ENCODE peak calls at places on chromosomes 3 and 15, in five cellular contexts. One of them, this sample, is unnamed.

GRCh38 chr15:55202206-55202605 is 5.5 kb upstream of the RSL24D1 start:
- DNase-seq in IMR-90: no peak
- DNase-seq in mammary epithelial cell: no peak
- DNase-seq in AG04450: no peak
- DNase-seq in fibroblast of pulmonary artery: no peak
- DNase-seq in this sample: no peak

GRCh38 chr3:49422379-49423248 is at the start of gene AMT:
- DNase-seq in AG04450: no peak
- DNase-seq in IMR-90: peak
- DNase-seq in fibroblast of pulmonary artery: no peak
- DNase-seq in mammary epithelial cell: no peak
- DNase-seq in this sample: no peak

GRCh38 chr15:43361313-43361903 is 9.4 kb downstream of the ZSCAN29 start:
- DNase-seq in mammary epithelial cell: no peak
- DNase-seq in fibroblast of pulmonary artery: peak
- DNase-seq in IMR-90: no peak
- DNase-seq in AG04450: no peak
- DNase-seq in this sample: no peak

GRCh38 chr15:81171286-81171685 is 25.4 kb upstream of the IL16 start:
- DNase-seq in IMR-90: no peak
- DNase-seq in mammary epithelial cell: no peak
- DNase-seq in fibroblast of pulmonary artery: no peak
- DNase-seq in AG04450: no peak
- DNase-seq in this sample: no peak

GRCh38 chr15:69979269-69979668 is 118.4 kb downstream of the TLE3 start:
- DNase-seq in AG04450: no peak
- DNase-seq in fibroblast of pulmonary artery: no peak
- DNase-seq in IMR-90: peak
- DNase-seq in mammary epithelial cell: peak
- DNase-seq in this sample: no peak

GRCh38 chr15:85600001-85600400 is 194.7 kb downstream of the KLHL25 start:
- DNase-seq in fibroblast of pulmonary artery: no peak
- DNase-seq in IMR-90: no peak
- DNase-seq in AG04450: no peak
- DNase-seq in mammary epithelial cell: no peak
- DNase-seq in this sample: no peak

GRCh38 chr3:102085431-102086226 is 236.3 kb downstream of the NFKBIZ start:
- DNase-seq in IMR-90: peak
- DNase-seq in mammary epithelial cell: no peak
- DNase-seq in AG04450: no peak
- DNase-seq in fibroblast of pulmonary artery: no peak
- DNase-seq in this sample: no peak

GRCh38 chr3:3196148-3196861 is 16.8 kb upstream of the CRBN start:
- DNase-seq in IMR-90: no peak
- DNase-seq in fibroblast of pulmonary artery: peak
- DNase-seq in mammary epithelial cell: no peak
- DNase-seq in AG04450: no peak
- DNase-seq in this sample: no peak

GRCh38 chr3:88640581-88640980 is 466.8 kb upstream of the EPHA3 start:
- DNase-seq in fibroblast of pulmonary artery: no peak
- DNase-seq in AG04450: no peak
- DNase-seq in mammary epithelial cell: no peak
- DNase-seq in IMR-90: no peak
- DNase-seq in this sample: no peak

GRCh38 chr3:139234491-139234890 is 109.3 kb upstream of the MRPS22 start:
- DNase-seq in IMR-90: no peak
- DNase-seq in AG04450: no peak
- DNase-seq in mammary epithelial cell: peak
- DNase-seq in fibroblast of pulmonary artery: no peak
- DNase-seq in this sample: no peak

GRCh38 chr15:98658831-98659699 is 10.7 kb downstream of the IGF1R start:
- DNase-seq in AG04450: no peak
- DNase-seq in mammary epithelial cell: peak
- DNase-seq in fibroblast of pulmonary artery: peak
- DNase-seq in IMR-90: peak
- DNase-seq in this sample: no peak

GRCh38 chr15:90701880-90702630 is 15.1 kb upstream of the BLM start:
- DNase-seq in fibroblast of pulmonary artery: peak
- DNase-seq in AG04450: no peak
- DNase-seq in mammary epithelial cell: no peak
- DNase-seq in IMR-90: no peak
- DNase-seq in this sample: no peak

GRCh38 chr15:99454941-99455795 is 110.6 kb upstream of the MEF2A start:
- DNase-seq in IMR-90: peak
- DNase-seq in mammary epithelial cell: peak
- DNase-seq in fibroblast of pulmonary artery: peak
- DNase-seq in AG04450: peak
- DNase-seq in this sample: peak

GRCh38 chr15:68791431-68792283 is 29.0 kb downstream of the ANP32A start:
- DNase-seq in fibroblast of pulmonary artery: no peak
- DNase-seq in AG04450: no peak
- DNase-seq in IMR-90: no peak
- DNase-seq in mammary epithelial cell: peak
- DNase-seq in this sample: no peak

GRCh38 chr3:147410126-147410517 is 957 bp downstream of the ZIC1 start:
- DNase-seq in mammary epithelial cell: no peak
- DNase-seq in IMR-90: no peak
- DNase-seq in AG04450: no peak
- DNase-seq in fibroblast of pulmonary artery: no peak
- DNase-seq in this sample: no peak

GRCh38 chr3:108103040-108103751 is 12.4 kb upstream of the CD47 start:
- DNase-seq in AG04450: no peak
- DNase-seq in IMR-90: no peak
- DNase-seq in mammary epithelial cell: no peak
- DNase-seq in fibroblast of pulmonary artery: no peak
- DNase-seq in this sample: no peak

GRCh38 chr3:184741798-184742675 is 30.2 kb upstream of the MAGEF1 start:
- DNase-seq in AG04450: no peak
- DNase-seq in mammary epithelial cell: no peak
- DNase-seq in fibroblast of pulmonary artery: no peak
- DNase-seq in IMR-90: no peak
- DNase-seq in this sample: no peak

GRCh38 chr3:96831175-96831574 is 16.8 kb downstream of the EPHA6 start:
- DNase-seq in IMR-90: no peak
- DNase-seq in AG04450: no peak
- DNase-seq in fibroblast of pulmonary artery: no peak
- DNase-seq in mammary epithelial cell: no peak
- DNase-seq in this sample: peak

GRCh38 chr15:99435761-99436346 is 129.9 kb upstream of the MEF2A start:
- DNase-seq in AG04450: no peak
- DNase-seq in mammary epithelial cell: no peak
- DNase-seq in fibroblast of pulmonary artery: no peak
- DNase-seq in IMR-90: no peak
- DNase-seq in this sample: no peak

GRCh38 chr15:40405501-40406381 is at the start of gene IVD:
- DNase-seq in mammary epithelial cell: peak
- DNase-seq in IMR-90: peak
- DNase-seq in AG04450: peak
- DNase-seq in fibroblast of pulmonary artery: peak
- DNase-seq in this sample: peak

GRCh38 chr15:75089781-75090734 is 66.7 kb downstream of the PPCDC start:
- DNase-seq in fibroblast of pulmonary artery: peak
- DNase-seq in mammary epithelial cell: no peak
- DNase-seq in IMR-90: no peak
- DNase-seq in AG04450: no peak
- DNase-seq in this sample: no peak

GRCh38 chr3:146517684-146518435 is 26.5 kb downstream of the PLSCR1 start:
- DNase-seq in mammary epithelial cell: no peak
- DNase-seq in fibroblast of pulmonary artery: no peak
- DNase-seq in AG04450: no peak
- DNase-seq in IMR-90: no peak
- DNase-seq in this sample: peak

GRCh38 chr3:158782283-158782682 is 19.6 kb upstream of the MFSD1 start:
- DNase-seq in fibroblast of pulmonary artery: no peak
- DNase-seq in IMR-90: peak
- DNase-seq in AG04450: no peak
- DNase-seq in mammary epithelial cell: no peak
- DNase-seq in this sample: no peak

GRCh38 chr3:158781859-158782258 is 20.0 kb upstream of the MFSD1 start:
- DNase-seq in fibroblast of pulmonary artery: no peak
- DNase-seq in AG04450: no peak
- DNase-seq in mammary epithelial cell: no peak
- DNase-seq in IMR-90: no peak
- DNase-seq in this sample: no peak

GRCh38 chr3:158777171-158777873 is 24.5 kb upstream of the MFSD1 start:
- DNase-seq in mammary epithelial cell: no peak
- DNase-seq in AG04450: no peak
- DNase-seq in IMR-90: no peak
- DNase-seq in fibroblast of pulmonary artery: peak
- DNase-seq in this sample: no peak

GRCh38 chr3:158783051-158783450 is 18.8 kb upstream of the MFSD1 start:
- DNase-seq in mammary epithelial cell: no peak
- DNase-seq in IMR-90: no peak
- DNase-seq in fibroblast of pulmonary artery: no peak
- DNase-seq in AG04450: no peak
- DNase-seq in this sample: no peak

GRCh38 chr3:158780795-158781590 is 20.9 kb upstream of the MFSD1 start:
- DNase-seq in AG04450: no peak
- DNase-seq in fibroblast of pulmonary artery: peak
- DNase-seq in IMR-90: no peak
- DNase-seq in mammary epithelial cell: no peak
- DNase-seq in this sample: no peak
- TF ChIP-seq CTCF in AG04450: no peak
- TF ChIP-seq CTCF in fibroblast of pulmonary artery: no peak
- TF ChIP-seq CTCF in IMR-90: no peak
- TF ChIP-seq CTCF in mammary epithelial cell: no peak
- TF ChIP-seq CTCF in this sample: no peak

DNA sequence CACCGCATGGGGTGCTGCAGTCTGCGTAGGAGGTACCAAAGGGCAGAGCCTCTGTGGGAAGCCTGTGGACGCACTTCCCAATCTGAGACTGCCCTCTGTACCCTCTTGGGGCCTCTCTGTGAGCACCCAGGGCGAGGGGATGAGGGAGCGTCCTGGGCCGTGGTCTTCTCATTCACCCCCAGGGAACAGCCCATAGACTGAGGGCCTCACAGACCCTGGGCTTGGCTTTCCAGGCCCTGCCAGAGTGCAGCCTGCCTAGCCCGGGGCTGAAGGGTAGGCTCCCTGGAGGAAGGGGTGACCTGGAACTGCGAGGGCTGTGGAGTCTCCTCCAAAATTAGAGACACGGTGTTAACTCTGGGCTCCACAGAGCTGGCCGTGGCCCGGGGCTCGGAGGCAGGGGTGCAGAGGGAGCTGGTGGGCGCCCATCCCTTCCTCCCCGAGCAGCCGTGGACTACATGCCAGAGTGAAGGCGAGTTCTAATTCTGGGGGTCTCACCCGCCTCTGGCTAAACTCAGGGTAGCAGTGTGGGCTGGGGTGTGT is 468 bp upstream of the SPTBN5 start:
- DNase-seq in AG04450: no peak
- DNase-seq in mammary epithelial cell: no peak
- DNase-seq in fibroblast of pulmonary artery: no peak
- DNase-seq in IMR-90: no peak
- DNase-seq in this sample: no peak
- H3K4me3 ChIP-seq in AG04450: no peak
- H3K4me3 ChIP-seq in mammary epithelial cell: no peak
- H3K4me3 ChIP-seq in fibroblast of pulmonary artery: no peak
- H3K4me3 ChIP-seq in IMR-90: no peak
- H3K4me3 ChIP-seq in this sample: no peak

GRCh38 chr3:169131695-169132464 is 531.6 kb downstream of the MECOM start:
- DNase-seq in mammary epithelial cell: no peak
- DNase-seq in fibroblast of pulmonary artery: no peak
- DNase-seq in IMR-90: no peak
- DNase-seq in AG04450: no peak
- DNase-seq in this sample: no peak

GRCh38 chr3:169137076-169137475 is 526.4 kb downstream of the MECOM start:
- DNase-seq in mammary epithelial cell: no peak
- DNase-seq in AG04450: no peak
- DNase-seq in IMR-90: no peak
- DNase-seq in fibroblast of pulmonary artery: no peak
- DNase-seq in this sample: no peak

GRCh38 chr3:169137943-169138342 is 525.6 kb downstream of the MECOM start:
- DNase-seq in fibroblast of pulmonary artery: no peak
- DNase-seq in AG04450: no peak
- DNase-seq in IMR-90: no peak
- DNase-seq in mammary epithelial cell: no peak
- DNase-seq in this sample: no peak

GRCh38 chr3:169134194-169134593 is 529.3 kb downstream of the MECOM start:
- DNase-seq in IMR-90: no peak
- DNase-seq in fibroblast of pulmonary artery: no peak
- DNase-seq in AG04450: no peak
- DNase-seq in mammary epithelial cell: no peak
- DNase-seq in this sample: no peak

GRCh38 chr3:169133178-169134161 is 530.0 kb downstream of the MECOM start:
- DNase-seq in IMR-90: peak
- DNase-seq in AG04450: no peak
- DNase-seq in fibroblast of pulmonary artery: peak
- DNase-seq in mammary epithelial cell: no peak
- DNase-seq in this sample: no peak
- TF ChIP-seq CTCF in IMR-90: peak
- TF ChIP-seq CTCF in AG04450: peak
- TF ChIP-seq CTCF in fibroblast of pulmonary artery: peak
- TF ChIP-seq CTCF in mammary epithelial cell: peak
- TF ChIP-seq CTCF in this sample: peak

DNA sequence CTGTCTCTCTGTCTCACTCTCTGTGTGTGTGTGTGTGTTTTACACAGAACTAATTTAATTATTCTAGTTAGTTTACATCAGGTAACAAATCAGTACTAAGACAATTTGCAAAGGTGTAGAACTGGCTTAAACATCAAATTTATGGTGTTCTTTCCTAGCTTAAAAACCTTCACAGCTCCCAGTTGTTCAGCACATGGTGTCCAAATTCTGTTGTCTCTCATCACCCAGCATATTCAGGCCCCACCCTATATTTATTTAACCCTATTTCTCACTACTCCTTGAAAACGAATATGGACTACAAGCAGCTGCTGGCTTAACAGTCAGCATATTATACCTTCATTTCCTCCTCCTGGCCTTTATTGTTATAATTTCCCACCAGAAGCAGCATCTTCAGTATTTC is 1.1 kb downstream of the IL20RB start:
- DNase-seq in fibroblast of pulmonary artery: no peak
- DNase-seq in mammary epithelial cell: no peak
- DNase-seq in AG04450: no peak
- DNase-seq in IMR-90: no peak
- DNase-seq in this sample: no peak
- H3K4me3 ChIP-seq in fibroblast of pulmonary artery: no peak
- H3K4me3 ChIP-seq in mammary epithelial cell: peak
- H3K4me3 ChIP-seq in AG04450: no peak
- H3K4me3 ChIP-seq in IMR-90: no peak
- H3K4me3 ChIP-seq in this sample: no peak

DNA sequence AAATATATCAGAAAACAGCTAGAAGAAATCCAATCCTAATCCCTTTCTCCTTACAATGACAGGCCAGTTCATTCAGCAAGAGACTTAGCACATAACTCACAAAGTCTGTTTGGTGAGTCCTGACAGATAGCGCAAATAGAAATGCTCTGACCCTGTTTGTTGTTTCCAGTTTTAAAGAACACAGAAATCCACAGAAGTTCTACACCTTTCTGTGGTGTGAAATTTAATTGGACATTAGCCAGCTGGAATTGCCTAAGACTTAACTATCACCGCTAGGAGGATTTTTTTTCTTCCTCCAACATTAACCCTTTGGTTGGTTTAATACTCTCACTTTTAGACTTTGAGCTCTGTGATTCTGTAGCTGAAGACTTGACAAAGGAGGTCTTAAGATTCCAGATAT is 30.8 kb downstream of the HDC start:
- DNase-seq in fibroblast of pulmonary artery: no peak
- DNase-seq in IMR-90: no peak
- DNase-seq in mammary epithelial cell: no peak
- DNase-seq in AG04450: no peak
- DNase-seq in this sample: no peak
- TF ChIP-seq CTCF in fibroblast of pulmonary artery: no peak
- TF ChIP-seq CTCF in IMR-90: no peak
- TF ChIP-seq CTCF in mammary epithelial cell: no peak
- TF ChIP-seq CTCF in AG04450: no peak
- TF ChIP-seq CTCF in this sample: no peak